ENCODE peak calls at places on chromosomes 1 and 21, in four cellular contexts. C is left ventricle myocardium inferior, B is HFF-Myc, T is epithelial cell of proximal tubule. A is an unnamed sample.

GRCh38 chr1:232806071-232806510 is 875 bp downstream of the MAP10 start:
- DNase-seq in C (no peak), B (no peak), T (no peak), A (no peak)

GRCh38 chr1:59596432-59596831 is 218.3 kb upstream of the HOOK1 start:
- DNase-seq in C (no peak), B (peak), T (peak), A (peak)

GRCh38 chr1:24052119-24052695 is 59.7 kb downstream of the MYOM3 start:
- DNase-seq in C (no peak), B (no peak), T (no peak), A (peak)

GRCh38 chr1:27007909-27008582 is 4.6 kb downstream of the TENT5B start:
- DNase-seq in C (no peak), B (no peak), T (no peak), A (peak)

GRCh38 chr1:48674641-48675040 is 102.0 kb downstream of the BEND5 start:
- DNase-seq in C (no peak), B (peak), T (no peak), A (peak)

GRCh38 chr1:64539808-64540207 is 69.9 kb downstream of the CACHD1 start:
- DNase-seq in C (peak), B (no peak), T (no peak), A (peak)

GRCh38 chr1:246690100-246690499 is 34.1 kb upstream of the SCCPDH start:
- DNase-seq in C (no peak), B (no peak), T (no peak), A (no peak)

GRCh38 chr1:107076846-107077245 is 20.4 kb downstream of the PRMT6 start:
- DNase-seq in C (no peak), B (peak), T (peak), A (peak)

GRCh38 chr1:206992815-206993214 is 22.6 kb upstream of the FCAMR start:
- DNase-seq in C (no peak), B (no peak), T (no peak), A (no peak)

GRCh38 chr21:17352937-17353655 is 159.7 kb upstream of the CXADR start:
- DNase-seq in C (no peak), B (no peak), T (no peak), A (no peak)

GRCh38 chr21:44955141-44955802 is 15.4 kb downstream of the SLX9 start:
- DNase-seq in C (peak), B (no peak), T (no peak), A (no peak)

GRCh38 chr1:197915797-197916686 is 1.1 kb upstream of the LHX9 start:
- DNase-seq in C (peak), B (peak), T (no peak), A (peak)
- TF ChIP-seq CTCF in C (peak), B (peak), T (peak), A (peak)

GRCh38 chr21:38790038-38790437 is 15.7 kb upstream of the ETS2 start:
- DNase-seq in C (no peak), B (no peak), T (no peak), A (no peak)
- H3K4me3 ChIP-seq in C (no peak), B (no peak), T (no peak), A (no peak)

GRCh38 chr1:44609768-44610526 is 64.3 kb downstream of the TMEM53 start:
- DNase-seq in C (no peak), B (no peak), T (no peak), A (no peak)
- TF ChIP-seq CTCF in C (no peak), B (no peak), T (no peak), A (no peak)

GRCh38 chr1:52054496-52055065 is 410 bp downstream of the TXNDC12 start:
- DNase-seq in C (no peak), B (no peak), T (no peak), A (no peak)

GRCh38 chr1:52055854-52056109 is 313 bp upstream of the BTF3L4 start:
- DNase-seq in C (no peak), B (no peak), T (no peak), A (no peak)

GRCh38 chr1:52055066-52055853 is at the start of gene TXNDC12:
- DNase-seq in C (peak), B (peak), T (peak), A (peak)

GRCh38 chr1:52056110-52056936 is at the start of gene BTF3L4:
- DNase-seq in C (peak), B (peak), T (no peak), A (peak)

GRCh38 chr1:52053862-52054261 is 1.1 kb downstream of the TXNDC12 start:
- DNase-seq in C (no peak), B (no peak), T (no peak), A (no peak)
- H3K4me3 ChIP-seq in C (peak), B (peak), T (peak), A (peak)